ENCODE peak calls at places on chromosomes 12 and 14, in eight cellular contexts. Q is neural progenitor cell; L is IMR-90; X is fibroblast of the aortic adventitia; U is neural crest cell; G is psoas muscle; N is K562; F is CD8-positive, alpha-beta T cell. R is an unnamed sample.

GRCh38 chr14:97413991-97414717 is 617.0 kb downstream of the VRK1 start:
- DNase-seq in G (no peak), Q (peak; percentile 50), F (no peak), L (no peak), U (no peak), N (peak; percentile 5), X (no peak), R (no peak)

GRCh38 chr14:23114669-23115491 is 4.2 kb downstream of the CEBPE start:
- DNase-seq in G (peak; percentile 66), X (peak; percentile 96), L (peak; percentile 99), F (no peak), Q (no peak), U (no peak), N (peak; percentile 33), R (no peak)

GRCh38 chr12:22121224-22121623 is 75.2 kb downstream of the CMAS start:
- DNase-seq in U (no peak), Q (peak; percentile 46), N (no peak), F (no peak), L (no peak), X (no peak), G (no peak), R (no peak)

GRCh38 chr14:76091036-76091435 is 60.7 kb upstream of the GPATCH2L start:
- DNase-seq in F (no peak), G (peak; percentile 89), X (peak; percentile 18), Q (peak; percentile 33), L (no peak), N (peak; percentile 56), U (no peak), R (no peak)

GRCh38 chr14:95577067-95577800 is 42.4 kb downstream of the GLRX5 start:
- DNase-seq in L (no peak), F (no peak), U (no peak), Q (no peak), G (no peak), X (no peak), N (no peak), R (no peak)

GRCh38 chr14:33857650-33858049 is 93.2 kb downstream of the EGLN3 start:
- DNase-seq in G (no peak), F (no peak), U (no peak), N (no peak), Q (no peak), X (no peak), L (no peak), R (no peak)

GRCh38 chr14:80930836-80931389 is 10.6 kb downstream of the CEP128 start:
- DNase-seq in L (peak; percentile 96), U (no peak), F (no peak), N (no peak), G (no peak), Q (no peak), X (peak; percentile 62), R (no peak)

GRCh38 chr14:77562681-77563080 is 53.8 kb downstream of the SPTLC2 start:
- DNase-seq in G (no peak), F (no peak), L (peak; percentile 98), U (no peak), X (peak; percentile 30), N (no peak), Q (no peak), R (no peak)

GRCh38 chr12:95601091-95601490 is 49.8 kb upstream of the USP44 start:
- DNase-seq in L (no peak), F (no peak), X (peak; percentile 36), G (no peak), U (no peak), Q (no peak), N (no peak), R (no peak)

GRCh38 chr14:99158150-99158549 is 113.8 kb downstream of the BCL11B start:
- DNase-seq in L (no peak), Q (no peak), U (no peak), G (no peak), X (no peak), F (no peak), N (no peak), R (no peak)

GRCh38 chr12:107779077-107779840 is 4.8 kb downstream of the ASCL4 start:
- DNase-seq in F (no peak), L (no peak), Q (no peak), N (no peak), X (no peak), G (no peak), U (no peak), R (no peak)

GRCh38 chr12:115323223-115323905 is 639.4 kb upstream of the TBX3 start:
- DNase-seq in X (peak; percentile 74), Q (no peak), F (no peak), L (peak; percentile 86), U (no peak), G (no peak), N (no peak), R (no peak)

GRCh38 chr14:88791629-88792571 is 853 bp downstream of the EML5 start:
- DNase-seq in N (no peak), X (no peak), U (peak; percentile 16), Q (peak; percentile 37), F (no peak), L (no peak), G (peak; percentile 51), R (no peak)

GRCh38 chr12:8088574-8088973 is 6.5 kb downstream of the NECAP1 start:
- DNase-seq in G (no peak), L (no peak), F (no peak), X (no peak), U (no peak), Q (no peak), N (no peak), R (no peak)

GRCh38 chr14:71209888-71210287 is 302.6 kb downstream of the PCNX1 start:
- DNase-seq in F (no peak), G (no peak), X (no peak), N (no peak), U (no peak), Q (no peak), L (no peak), R (no peak)

GRCh38 chr12:103933237-103933636 is 3.0 kb downstream of the HSP90B1 start:
- DNase-seq in U (no peak), N (no peak), G (no peak), F (no peak), X (no peak), L (no peak), Q (peak; percentile 63), R (no peak)

GRCh38 chr12:62817556-62818271 is 117.2 kb downstream of the PPM1H start:
- DNase-seq in L (peak; percentile 61), U (no peak), X (peak; percentile 48), Q (no peak), F (no peak), N (no peak), G (no peak), R (no peak)

GRCh38 chr14:69358233-69358963 is 39.7 kb downstream of the ERH start:
- DNase-seq in U (no peak), Q (no peak), X (no peak), G (no peak), F (no peak), N (no peak), L (peak; percentile 6), R (no peak)

GRCh38 chr14:103385994-103386491 is 828 bp downstream of the MARK3 start:
- DNase-seq in L (peak; percentile 31), Q (peak; percentile 58), X (peak; percentile 31), F (peak; percentile 6), G (peak; percentile 63), N (no peak), U (peak; percentile 12), R (peak; percentile 25)

GRCh38 chr12:48815281-48816110 is 2.8 kb upstream of the CACNB3 start:
- DNase-seq in N (peak; percentile 79), L (peak; percentile 78), Q (peak; percentile 89), X (peak; percentile 82), U (peak; percentile 70), F (no peak), G (peak; percentile 82), R (peak; percentile 45)

GRCh38 chr12:107461222-107461980 is 224.2 kb upstream of the PWP1 start:
- DNase-seq in X (peak; percentile 94), Q (no peak), G (no peak), F (no peak), U (no peak), N (no peak), L (peak; percentile 91), R (no peak)

GRCh38 chr12:64611430-64612286 is 1.4 kb downstream of the RASSF3 start:
- DNase-seq in F (no peak), N (no peak), U (peak; percentile 5), L (peak; percentile 27), Q (peak; percentile 41), G (peak; percentile 60), X (peak; percentile 43), R (no peak)

DNA sequence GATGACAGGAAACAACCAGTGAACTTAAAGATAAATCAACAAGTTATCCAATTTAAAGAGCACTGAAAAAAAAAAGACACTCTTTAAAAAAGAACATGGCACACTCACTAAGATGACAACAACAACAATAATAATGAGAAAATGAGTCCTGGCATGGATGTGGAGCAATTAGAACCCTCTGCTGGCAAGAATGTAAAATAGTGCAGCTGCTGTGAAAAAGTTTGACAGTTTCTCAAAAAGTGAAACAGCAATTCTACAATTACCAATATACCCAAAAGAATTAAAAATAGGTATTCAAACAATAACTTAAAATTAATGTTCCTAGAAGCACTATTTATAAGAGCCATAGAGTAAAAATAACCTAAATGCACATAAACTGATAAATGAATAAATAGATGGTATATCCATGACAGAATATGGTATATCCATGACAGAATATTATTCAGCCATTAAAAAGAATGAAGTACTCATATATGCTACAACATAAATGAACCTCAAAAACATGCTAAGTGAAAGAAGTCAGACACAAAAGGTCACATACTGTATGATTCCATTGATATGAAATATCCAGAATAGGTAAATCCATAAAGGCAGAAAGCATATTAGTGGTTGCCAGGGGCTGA is 49.1 kb upstream of the GPHB5 start:
- DNase-seq in G (no peak), L (no peak), F (no peak), N (no peak), X (no peak), U (no peak), Q (no peak), R (no peak)
- TF ChIP-seq CTCF in G (no peak), L (no peak), F (no peak), N (no peak), X (peak; percentile 7), U (no peak), Q (no peak), R (no peak)

GRCh38 chr12:94140556-94140955 is 7.8 kb upstream of the PLXNC1 start:
- DNase-seq in L (peak; percentile 10), Q (peak; percentile 49), F (no peak), G (no peak), U (peak; percentile 16), X (no peak), N (peak; percentile 31), R (no peak)
- TF ChIP-seq CTCF in L (peak; percentile 44), Q (peak; percentile 56), F (peak; percentile 48), G (no peak), U (peak; percentile 45), X (no peak), N (peak; percentile 78), R (peak; percentile 54)

GRCh38 chr12:74365178-74365964 is 172.3 kb upstream of the ATXN7L3B start:
- DNase-seq in L (peak; percentile 33), N (peak; percentile 36), U (peak; percentile 3), X (peak; percentile 66), Q (peak; percentile 27), F (no peak), G (no peak), R (no peak)
- TF ChIP-seq CTCF in L (peak; percentile 41), N (peak; percentile 73), U (peak; percentile 46), X (peak; percentile 69), Q (peak; percentile 42), F (no peak), G (no peak), R (peak; percentile 50)

DNA sequence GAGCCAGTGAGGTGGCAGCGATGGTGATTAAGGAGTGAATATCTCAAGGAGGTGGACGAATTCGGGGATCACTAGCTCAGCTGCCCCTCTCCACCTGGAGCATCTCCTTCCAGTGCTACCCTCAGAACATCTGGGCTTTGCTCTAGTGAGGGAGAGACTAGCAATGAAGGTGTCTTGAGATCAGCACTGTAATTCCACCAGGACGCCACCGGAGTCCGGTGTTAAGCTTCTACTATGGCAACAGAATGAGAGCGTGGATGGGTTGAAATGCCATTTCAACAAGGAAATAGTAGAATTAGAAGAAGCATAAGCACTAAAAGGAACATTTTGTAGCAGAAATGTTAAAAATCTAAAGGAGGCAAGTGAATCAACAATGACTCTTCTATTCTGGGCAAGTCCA is 61.1 kb downstream of the NTF3 start:
- DNase-seq in Q (peak; percentile 28), F (no peak), X (no peak), N (no peak), U (no peak), G (no peak), L (no peak), R (no peak)
- TF ChIP-seq CTCF in Q (peak; percentile 27), F (no peak), X (no peak), N (no peak), U (peak; percentile 36), G (no peak), L (peak; percentile 29), R (no peak)